ENCODE peak calls at places on chromosomes 16 and 17, in six cellular contexts. V, Q, U, S, G and O are unnamed samples.

GRCh38 chr16:79209308-79209707 is 391.2 kb downstream of the MAF start:
- DNase-seq in V (no peak), G (no peak), S (no peak), Q (no peak), U (no peak), O (no peak)

GRCh38 chr16:8096211-8096610 is 494.1 kb downstream of the TMEM114 start:
- DNase-seq in S (no peak), Q (no peak), V (no peak), U (no peak), G (no peak), O (no peak)

GRCh38 chr17:40560592-40561293 is 4.5 kb downstream of the CCR7 start:
- DNase-seq in Q (no peak), U (peak; percentile 96), G (no peak), V (no peak), S (no peak), O (peak; percentile 14)

GRCh38 chr16:70428178-70428998 is 10.5 kb downstream of the ST3GAL2 start:
- DNase-seq in G (peak; percentile 83), U (peak; percentile 79), S (peak; percentile 96), Q (peak; percentile 87), V (peak; percentile 68), O (peak; percentile 97)

GRCh38 chr17:37392024-37392590 is 14.5 kb downstream of the ACACA start:
- DNase-seq in U (no peak), S (peak; percentile 34), G (no peak), V (no peak), Q (peak; percentile 47), O (no peak)

GRCh38 chr17:16243811-16244567 is 27.0 kb downstream of the PIGL start:
- DNase-seq in G (no peak), Q (no peak), V (no peak), U (no peak), S (no peak), O (no peak)

GRCh38 chr17:41101586-41102259 is at the start of gene KRTAP4-16:
- DNase-seq in G (no peak), V (no peak), Q (no peak), U (no peak), S (no peak), O (no peak)

GRCh38 chr16:66460703-66461102 is 33.6 kb downstream of the BEAN1 start:
- DNase-seq in Q (no peak), V (no peak), U (no peak), S (no peak), G (no peak), O (no peak)

GRCh38 chr16:86095131-86095752 is 196.3 kb downstream of the IRF8 start:
- DNase-seq in U (no peak), V (no peak), G (no peak), S (no peak), Q (no peak), O (no peak)

GRCh38 chr17:78276499-78276898 is 45.1 kb downstream of the TMEM235 start:
- DNase-seq in S (no peak), Q (no peak), V (no peak), G (no peak), U (no peak), O (no peak)

GRCh38 chr16:72819345-72819744 is 228.6 kb downstream of the ZFHX3 start:
- DNase-seq in V (no peak), U (no peak), S (no peak), Q (no peak), G (no peak), O (no peak)

GRCh38 chr16:85460983-85461813 is 151.9 kb upstream of the GSE1 start:
- DNase-seq in S (peak; percentile 43), Q (peak; percentile 10), G (peak; percentile 47), U (no peak), V (no peak), O (peak; percentile 36)

GRCh38 chr17:2024572-2025219 is 438 bp downstream of the RTN4RL1 start:
- DNase-seq in S (peak; percentile 44), G (no peak), V (peak; percentile 67), Q (no peak), U (no peak), O (no peak)

GRCh38 chr16:85330694-85331188 is 218.5 kb upstream of the CIBAR2 start:
- DNase-seq in Q (peak; percentile 62), G (peak; percentile 51), S (peak; percentile 79), V (no peak), U (no peak), O (peak; percentile 43)

GRCh38 chr16:17194190-17194780 is 276.5 kb downstream of the XYLT1 start:
- DNase-seq in V (peak; percentile 94), U (no peak), S (peak; percentile 16), Q (no peak), G (peak; percentile 41), O (peak; percentile 78)

GRCh38 chr17:31067699-31068184 is 27.0 kb upstream of the NF1 start:
- DNase-seq in Q (peak; percentile 29), U (no peak), G (no peak), V (no peak), S (peak; percentile 68), O (no peak)

GRCh38 chr16:85878875-85879274 is 20.1 kb upstream of the IRF8 start:
- DNase-seq in S (peak; percentile 21), V (no peak), Q (peak; percentile 8), U (no peak), G (no peak), O (no peak)

GRCh38 chr16:71687853-71688252 is 36.6 kb downstream of the PHLPP2 start:
- DNase-seq in U (no peak), V (no peak), S (no peak), Q (no peak), G (no peak), O (no peak)

GRCh38 chr17:41522301-41523224 is 3.9 kb upstream of the KRT15 start:
- DNase-seq in V (no peak), S (no peak), Q (no peak), U (no peak), G (no peak), O (no peak)

GRCh38 chr17:13575922-13576419 is 25.8 kb downstream of the HS3ST3A1 start:
- DNase-seq in G (no peak), U (no peak), Q (no peak), V (peak; percentile 59), S (no peak), O (no peak)

GRCh38 chr16:69762843-69763556 is 868 bp downstream of the WWP2 start:
- DNase-seq in U (no peak), S (peak; percentile 23), Q (no peak), V (no peak), G (no peak), O (no peak)

GRCh38 chr17:66474810-66475497 is 172.5 kb downstream of the PRKCA start:
- DNase-seq in Q (no peak), U (no peak), V (no peak), S (no peak), G (no peak), O (no peak)

GRCh38 chr17:68489919-68490318 is 22.3 kb upstream of the PRKAR1A start:
- DNase-seq in G (no peak), V (no peak), Q (no peak), U (no peak), S (no peak), O (no peak)

GRCh38 chr17:57369509-57369945 is 113.2 kb downstream of the MSI2 start:
- DNase-seq in V (no peak), U (no peak), G (no peak), Q (no peak), S (no peak), O (no peak)

GRCh38 chr16:55532227-55532626 is 23.4 kb downstream of the LPCAT2 start:
- DNase-seq in G (no peak), Q (no peak), S (no peak), V (no peak), U (no peak), O (no peak)

GRCh38 chr17:51434434-51435170 is 174.3 kb downstream of the UTP18 start:
- DNase-seq in V (no peak), G (no peak), Q (no peak), U (no peak), S (peak; percentile 55), O (no peak)

GRCh38 chr16:86567701-86568571 is 1.3 kb downstream of the FOXC2 start:
- DNase-seq in U (no peak), V (peak; percentile 75), S (no peak), G (no peak), Q (no peak), O (no peak)

GRCh38 chr16:47258874-47259461 is 115.2 kb upstream of the NETO2 start:
- DNase-seq in V (no peak), U (peak; percentile 5), Q (peak; percentile 2), S (peak; percentile 52), G (no peak), O (no peak)

GRCh38 chr17:17507465-17508011 is 11.3 kb upstream of the RASD1 start:
- DNase-seq in V (no peak), U (no peak), Q (no peak), G (no peak), S (no peak), O (no peak)

GRCh38 chr17:19335951-19336631 is 26.4 kb downstream of the B9D1 start:
- DNase-seq in S (no peak), Q (no peak), G (no peak), U (no peak), V (no peak), O (no peak)
- H3K27ac ChIP-seq in S (no peak overlapping the region), Q (no peak overlapping the region), G (no peak overlapping the region), U (no peak overlapping the region), V (no peak overlapping the region), O (no peak overlapping the region)

GRCh38 chr16:75109732-75110243 is 6.8 kb downstream of the LDHD start:
- DNase-seq in V (no peak), S (no peak), G (no peak), Q (no peak), U (no peak), O (peak; percentile 34)

GRCh38 chr16:75108792-75109731 is 7.5 kb downstream of the LDHD start:
- DNase-seq in Q (peak; percentile 79), U (peak; percentile 62), G (peak; percentile 88), V (no peak), S (peak; percentile 69), O (peak; percentile 96)

GRCh38 chr16:75106351-75107274 is 10.0 kb downstream of the LDHD start:
- DNase-seq in Q (no peak), S (no peak), V (no peak), G (no peak), U (no peak), O (no peak)

GRCh38 chr16:75105306-75106061 is 11.1 kb downstream of the LDHD start:
- DNase-seq in U (no peak), S (no peak), Q (peak; percentile 24), V (no peak), G (peak; percentile 69), O (peak; percentile 60)

GRCh38 chr16:75107505-75107904 is 9.1 kb downstream of the LDHD start:
- DNase-seq in Q (no peak), S (no peak), V (no peak), G (no peak), U (no peak), O (no peak)
- H3K27ac ChIP-seq in Q (peak overlapping the region; percentile 31), S (no peak overlapping the region), V (no peak overlapping the region), G (peak overlapping the region; percentile 73), U (no peak overlapping the region), O (no peak overlapping the region)

GRCh38 chr16:3051489-3051888 is 5.1 kb downstream of the MMP25 start:
- DNase-seq in S (no peak), Q (no peak), G (no peak), U (no peak), V (no peak), O (no peak)
- H3K27ac ChIP-seq in S (no peak overlapping the region), Q (no peak overlapping the region), G (no peak overlapping the region), U (no peak overlapping the region), V (no peak overlapping the region), O (no peak overlapping the region)

DNA sequence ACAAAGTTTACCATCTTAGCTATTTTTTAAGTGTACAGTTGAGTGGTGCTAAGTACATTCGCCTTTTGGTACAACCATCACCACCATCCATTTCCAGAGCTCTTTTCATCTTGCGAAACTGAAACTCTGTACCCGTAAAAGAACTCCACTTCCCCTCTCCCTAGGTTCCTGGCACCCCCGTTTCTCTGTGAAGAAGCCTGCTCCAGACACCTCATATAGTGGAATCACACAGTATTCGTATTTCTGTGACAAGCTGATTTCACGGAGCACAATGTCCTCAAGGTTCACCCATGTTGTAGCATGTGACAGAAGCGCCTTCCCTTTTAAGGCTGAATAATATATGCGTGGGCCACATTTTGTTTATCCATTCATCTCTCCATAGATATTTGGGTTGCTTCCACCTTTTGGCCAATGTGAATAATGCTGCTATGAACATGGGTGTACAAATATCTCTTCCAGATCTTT is 54.2 kb upstream of the MAP3K14 start:
- DNase-seq in V (no peak), U (no peak), S (peak; percentile 79), Q (no peak), G (no peak), O (no peak)
- H3K27ac ChIP-seq in V (no peak overlapping the region), U (no peak overlapping the region), S (peak overlapping the region; percentile 95), Q (peak overlapping the region; percentile 98), G (peak overlapping the region; percentile 68), O (peak overlapping the region; percentile 84)